ENCODE peak calls at places on chromosome 1, in four cellular contexts. One of them, this sample, is unnamed.

GRCh38 chr1:89888480-89889335 is 67.9 kb downstream of the LRRC8D start:
- DNase-seq in GM12878: no peak
- DNase-seq in K562: no peak
- DNase-seq in HepG2: no peak
- DNase-seq in this sample: no peak

GRCh38 chr1:177248258-177248657 is 77.5 kb downstream of the BRINP2 start:
- DNase-seq in GM12878: no peak
- DNase-seq in HepG2: no peak
- DNase-seq in K562: no peak
- DNase-seq in this sample: no peak

GRCh38 chr1:238701024-238701423 is 685.3 kb upstream of the CHRM3 start:
- DNase-seq in K562: no peak
- DNase-seq in GM12878: no peak
- DNase-seq in HepG2: no peak
- DNase-seq in this sample: no peak

GRCh38 chr1:206470692-206471414 is 577 bp downstream of the IKBKE start:
- DNase-seq in GM12878: peak
- DNase-seq in HepG2: peak
- DNase-seq in K562: no peak
- DNase-seq in this sample: no peak

GRCh38 chr1:3518256-3518655 is 63.8 kb downstream of the ARHGEF16 start:
- DNase-seq in K562: no peak
- DNase-seq in HepG2: no peak
- DNase-seq in GM12878: no peak
- DNase-seq in this sample: no peak

GRCh38 chr1:36924282-36924791 is 110.0 kb downstream of the GRIK3 start:
- DNase-seq in HepG2: peak
- DNase-seq in K562: peak
- DNase-seq in GM12878: no peak
- DNase-seq in this sample: peak

GRCh38 chr1:241749924-241750695 is 97.9 kb upstream of the EXO1 start:
- DNase-seq in HepG2: no peak
- DNase-seq in GM12878: no peak
- DNase-seq in K562: no peak
- DNase-seq in this sample: no peak

GRCh38 chr1:204961765-204962419 is 81.1 kb upstream of the CNTN2 start:
- DNase-seq in HepG2: no peak
- DNase-seq in K562: no peak
- DNase-seq in GM12878: no peak
- DNase-seq in this sample: no peak

GRCh38 chr1:7679873-7680790 is 91.0 kb upstream of the VAMP3 start:
- DNase-seq in K562: peak
- DNase-seq in GM12878: no peak
- DNase-seq in HepG2: no peak
- DNase-seq in this sample: peak

GRCh38 chr1:28897789-28898188 is 16.6 kb upstream of the EPB41 start:
- DNase-seq in HepG2: no peak
- DNase-seq in GM12878: no peak
- DNase-seq in K562: no peak
- DNase-seq in this sample: no peak

GRCh38 chr1:215523128-215523861 is 43.8 kb upstream of the KCTD3 start:
- DNase-seq in GM12878: no peak
- DNase-seq in HepG2: no peak
- DNase-seq in K562: no peak
- DNase-seq in this sample: no peak

GRCh38 chr1:87159378-87159915 is 169.2 kb upstream of the LMO4 start:
- DNase-seq in GM12878: no peak
- DNase-seq in K562: no peak
- DNase-seq in HepG2: no peak
- DNase-seq in this sample: no peak

GRCh38 chr1:7705048-7705907 is 65.8 kb upstream of the VAMP3 start:
- DNase-seq in K562: no peak
- DNase-seq in HepG2: no peak
- DNase-seq in GM12878: no peak
- DNase-seq in this sample: no peak

GRCh38 chr1:51600954-51601353 is 15.9 kb upstream of the OSBPL9 start:
- DNase-seq in K562: no peak
- DNase-seq in GM12878: no peak
- DNase-seq in HepG2: no peak
- DNase-seq in this sample: no peak

GRCh38 chr1:47655521-47656300 is 217.9 kb downstream of the FOXD2 start:
- DNase-seq in HepG2: no peak
- DNase-seq in K562: no peak
- DNase-seq in GM12878: no peak
- DNase-seq in this sample: no peak

GRCh38 chr1:203805689-203806088 is 10.3 kb downstream of the ZBED6 start:
- DNase-seq in HepG2: no peak
- DNase-seq in GM12878: no peak
- DNase-seq in K562: no peak
- DNase-seq in this sample: no peak

GRCh38 chr1:202207292-202207691 is 13.7 kb downstream of the LGR6 start:
- DNase-seq in K562: no peak
- DNase-seq in HepG2: no peak
- DNase-seq in GM12878: no peak
- DNase-seq in this sample: peak

GRCh38 chr1:151193856-151194255 is 3.9 kb upstream of the VPS72 start:
- DNase-seq in GM12878: no peak
- DNase-seq in HepG2: no peak
- DNase-seq in K562: no peak
- DNase-seq in this sample: no peak

GRCh38 chr1:212124891-212125582 is 89.5 kb downstream of the DTL start:
- DNase-seq in HepG2: no peak
- DNase-seq in GM12878: no peak
- DNase-seq in K562: no peak
- DNase-seq in this sample: no peak

GRCh38 chr1:14924455-14925325 is 228.9 kb upstream of the TMEM51 start:
- DNase-seq in HepG2: no peak
- DNase-seq in GM12878: no peak
- DNase-seq in K562: peak
- DNase-seq in this sample: peak

GRCh38 chr1:89603651-89604413 is 29.1 kb upstream of the LRRC8C start:
- DNase-seq in HepG2: no peak
- DNase-seq in GM12878: no peak
- DNase-seq in K562: no peak
- DNase-seq in this sample: no peak

GRCh38 chr1:221620437-221621384 is 121.2 kb downstream of the DUSP10 start:
- DNase-seq in GM12878: no peak
- DNase-seq in HepG2: no peak
- DNase-seq in K562: no peak
- DNase-seq in this sample: no peak

GRCh38 chr1:247576514-247576913 is 11.6 kb upstream of the OR2G2 start:
- DNase-seq in HepG2: peak
- DNase-seq in K562: no peak
- DNase-seq in GM12878: no peak
- DNase-seq in this sample: no peak

GRCh38 chr1:206514821-206515387 is 7.6 kb downstream of the RASSF5 start:
- DNase-seq in HepG2: no peak
- DNase-seq in K562: no peak
- DNase-seq in GM12878: no peak
- DNase-seq in this sample: no peak

GRCh38 chr1:182193908-182194550 is 132.5 kb upstream of the ZNF648 start:
- DNase-seq in GM12878: no peak
- DNase-seq in K562: no peak
- DNase-seq in HepG2: no peak
- DNase-seq in this sample: no peak

GRCh38 chr1:34213976-34214375 is 37.3 kb downstream of the C1orf94 start:
- DNase-seq in K562: no peak
- DNase-seq in GM12878: no peak
- DNase-seq in HepG2: no peak
- DNase-seq in this sample: no peak

GRCh38 chr1:180930687-180931086 is 18.0 kb downstream of the KIAA1614 start:
- DNase-seq in HepG2: no peak
- DNase-seq in GM12878: no peak
- DNase-seq in K562: no peak
- DNase-seq in this sample: no peak

GRCh38 chr1:108057536-108057935 is 92.6 kb upstream of the VAV3 start:
- DNase-seq in HepG2: no peak
- DNase-seq in K562: no peak
- DNase-seq in GM12878: no peak
- DNase-seq in this sample: no peak

GRCh38 chr1:38029081-38029681 is 16.6 kb downstream of the UTP11 start:
- DNase-seq in HepG2: no peak
- DNase-seq in GM12878: no peak
- DNase-seq in K562: peak
- DNase-seq in this sample: peak

GRCh38 chr1:200877839-200878551 is 5.2 kb downstream of the GPR25 start:
- DNase-seq in HepG2: no peak
- DNase-seq in K562: no peak
- DNase-seq in GM12878: peak
- DNase-seq in this sample: no peak

GRCh38 chr1:12518956-12519707 is 98.9 kb downstream of the DHRS3 start:
- DNase-seq in K562: no peak
- DNase-seq in GM12878: no peak
- DNase-seq in HepG2: no peak
- DNase-seq in this sample: no peak

GRCh38 chr1:65090406-65090805 is 57.6 kb upstream of the AK4 start:
- DNase-seq in K562: no peak
- DNase-seq in GM12878: no peak
- DNase-seq in HepG2: peak
- DNase-seq in this sample: no peak

GRCh38 chr1:238088891-238089290 is 198.2 kb upstream of the ZP4 start:
- DNase-seq in GM12878: no peak
- DNase-seq in K562: no peak
- DNase-seq in HepG2: no peak
- DNase-seq in this sample: no peak

GRCh38 chr1:200260587-200261335 is 149.1 kb downstream of the ZNF281 start:
- DNase-seq in GM12878: no peak
- DNase-seq in HepG2: peak
- DNase-seq in K562: no peak
- DNase-seq in this sample: no peak

GRCh38 chr1:41539999-41540398 is 55.5 kb upstream of the EDN2 start:
- DNase-seq in GM12878: no peak
- DNase-seq in HepG2: no peak
- DNase-seq in K562: no peak
- DNase-seq in this sample: no peak

GRCh38 chr1:191696371-191696770 is 461.9 kb upstream of the RGS18 start:
- DNase-seq in HepG2: no peak
- DNase-seq in GM12878: no peak
- DNase-seq in K562: no peak
- DNase-seq in this sample: no peak
- TF ChIP-seq SP1 in HepG2: no peak
- TF ChIP-seq SP1 in GM12878: no peak
- TF ChIP-seq SP1 in K562: no peak
- TF ChIP-seq SP1 in this sample: no peak

DNA sequence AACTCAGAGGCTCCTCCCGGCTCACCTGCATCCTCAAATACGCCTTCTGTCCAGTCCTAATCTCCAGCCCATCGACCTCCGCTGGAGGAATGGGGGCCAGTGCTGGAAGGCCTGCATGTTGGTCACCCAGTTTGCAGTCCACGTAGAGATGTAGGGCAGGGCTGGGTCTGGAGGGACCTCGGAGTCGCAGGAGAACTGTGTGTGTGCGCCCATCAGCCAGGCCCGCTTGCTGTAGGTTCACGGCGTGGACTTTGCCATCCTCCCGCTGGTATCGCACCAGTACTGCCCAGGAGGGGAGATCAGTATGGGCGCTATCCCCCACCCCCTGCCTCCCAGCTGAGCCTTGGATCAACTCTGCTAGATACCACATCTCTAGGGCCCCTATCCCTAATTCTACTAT is 2.7 kb downstream of the THBS3 start:
- DNase-seq in HepG2: no peak
- DNase-seq in GM12878: no peak
- DNase-seq in K562: no peak
- DNase-seq in this sample: no peak
- TF ChIP-seq FOXK2 in HepG2: no peak
- TF ChIP-seq FOXK2 in GM12878: no peak
- TF ChIP-seq FOXK2 in K562: no peak
- TF ChIP-seq FOXK2 in this sample: no peak

GRCh38 chr1:118184737-118185082 is 318 bp downstream of the SPAG17 start:
- DNase-seq in GM12878: no peak
- DNase-seq in K562: peak
- DNase-seq in HepG2: no peak
- DNase-seq in this sample: no peak

GRCh38 chr1:118186026-118186425 is 998 bp upstream of the SPAG17 start:
- DNase-seq in HepG2: no peak
- DNase-seq in GM12878: no peak
- DNase-seq in K562: no peak
- DNase-seq in this sample: no peak

DNA sequence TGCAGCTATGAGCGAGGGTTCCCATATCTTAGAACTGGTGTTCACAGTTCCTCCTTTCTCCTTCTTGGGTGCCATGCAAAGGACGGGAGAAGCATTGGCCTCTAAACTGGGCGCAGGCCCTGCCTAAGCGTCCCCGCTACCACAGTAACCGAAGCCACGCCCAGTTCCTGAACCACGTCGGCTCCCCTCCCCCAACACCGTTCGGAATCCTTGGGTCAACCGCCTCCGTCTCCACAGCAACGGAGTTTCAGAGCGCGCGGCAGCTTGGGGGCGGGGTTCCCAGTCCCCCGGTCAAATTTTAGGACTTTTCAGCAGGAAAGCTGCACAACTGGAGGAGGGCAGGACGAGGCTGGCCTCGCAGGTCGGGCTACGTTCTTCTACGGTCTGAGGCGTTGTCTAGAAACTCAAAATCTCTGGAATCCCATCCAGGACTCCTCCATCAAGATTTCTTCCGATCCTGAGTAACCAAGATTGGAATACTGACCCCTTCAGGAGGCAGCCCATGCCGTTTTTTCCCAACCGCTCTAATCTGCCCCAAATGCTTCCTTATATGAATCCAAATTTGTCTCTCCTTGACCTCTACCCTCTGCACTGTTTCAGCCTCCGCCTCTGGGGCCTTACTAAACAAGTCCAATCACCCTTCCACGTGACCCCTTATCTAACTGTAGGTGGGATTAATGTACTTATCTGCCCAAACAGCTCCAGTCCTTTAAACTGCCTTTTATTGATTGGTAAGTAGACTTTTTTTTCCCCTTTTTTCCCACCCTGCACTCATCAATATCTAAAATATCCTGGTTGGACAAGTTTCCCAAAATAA is at the start of gene SPAG17:
- DNase-seq in K562: peak
- DNase-seq in HepG2: no peak
- DNase-seq in GM12878: no peak
- DNase-seq in this sample: peak
- TF ChIP-seq SP1 in K562: no peak
- TF ChIP-seq SP1 in HepG2: no peak
- TF ChIP-seq SP1 in GM12878: no peak
- TF ChIP-seq SP1 in this sample: no peak

DNA sequence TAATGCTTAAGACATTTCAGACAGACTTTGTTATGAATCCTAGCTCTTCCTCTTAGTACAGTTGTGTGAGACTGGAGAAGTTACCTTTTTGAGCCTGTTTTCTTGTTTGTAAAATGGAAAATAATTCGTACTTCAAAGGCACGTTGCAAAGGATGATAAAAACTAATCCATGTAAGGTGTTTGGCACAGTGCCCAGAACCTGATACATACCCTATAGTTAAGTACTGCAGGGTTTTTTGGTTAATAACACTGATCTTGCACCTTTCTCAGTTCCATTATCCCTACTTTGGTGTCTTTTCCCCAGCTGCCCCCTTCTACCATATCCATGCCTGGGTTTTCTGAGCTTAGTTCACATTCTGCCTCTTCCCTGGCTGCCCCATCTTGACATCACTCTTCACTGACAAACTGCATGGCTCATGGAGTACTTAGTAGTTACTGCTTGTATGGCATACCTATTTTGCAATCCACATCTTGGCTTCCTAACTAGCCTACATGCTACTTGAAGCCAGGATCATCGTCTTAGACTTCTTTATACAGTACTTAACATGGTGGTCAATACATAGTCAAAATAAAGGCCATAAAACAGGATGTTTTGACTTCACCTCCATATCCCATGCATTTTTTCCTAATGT is 10.1 kb downstream of the CCDC185 start:
- DNase-seq in K562: peak
- DNase-seq in HepG2: no peak
- DNase-seq in GM12878: no peak
- DNase-seq in this sample: no peak
- TF ChIP-seq FOXK2 in K562: no peak
- TF ChIP-seq FOXK2 in HepG2: no peak
- TF ChIP-seq FOXK2 in GM12878: no peak
- TF ChIP-seq FOXK2 in this sample: no peak

This sample was measured in HEK293T.